ENCODE peak calls at places on chromosome 10, in ten cellular contexts. J is A172; R is kidney epithelial cell; P is cardiac fibroblast; C is activated CD8-positive, alpha-beta memory T cell treated with anti-CD3 and anti-CD28 coated beads for 48 hours; W is mammary epithelial cell; Q is tibial artery; E is EH; A is EL; I is NT2/D1. X is an unnamed sample.

GRCh38 chr10:96960872-96961271 is 128.8 kb downstream of the LCOR start:
- DNase-seq in P (peak; percentile 10), W (no peak), I (no peak), Q (no peak), J (no peak), A (peak; percentile 7), R (no peak), E (peak; percentile 62), C (no peak), X (no peak)

GRCh38 chr10:52650873-52651272 is 121.7 kb downstream of the MBL2 start:
- DNase-seq in C (no peak), A (no peak), P (no peak), R (no peak), Q (no peak), W (no peak), E (no peak), J (no peak), I (no peak), X (no peak)

GRCh38 chr10:24097771-24098207 is 111.1 kb upstream of the KIAA1217 start:
- DNase-seq in P (no peak), I (no peak), J (no peak), A (no peak), R (no peak), E (no peak), C (no peak), Q (no peak), W (no peak), X (no peak)

GRCh38 chr10:66714741-66715140 is 211.1 kb upstream of the LRRTM3 start:
- DNase-seq in E (no peak), C (no peak), J (no peak), W (peak; percentile 53), P (peak; percentile 56), I (no peak), A (peak; percentile 2), R (no peak), Q (no peak), X (no peak)

GRCh38 chr10:80459047-80459865 is 5.1 kb downstream of the TSPAN14 start:
- DNase-seq in Q (peak; percentile 64), C (peak; percentile 67), R (no peak), P (peak; percentile 74), W (peak; percentile 93), E (peak; percentile 95), I (no peak), J (peak; percentile 92), A (peak; percentile 97), X (no peak)

GRCh38 chr10:810351-810846 is 120.9 kb upstream of the DIP2C start:
- DNase-seq in C (no peak), P (peak; percentile 28), I (peak; percentile 23), J (peak; percentile 30), A (no peak), W (no peak), R (no peak), Q (no peak), E (peak; percentile 33), X (peak; percentile 18)

GRCh38 chr10:61139230-61139928 is 195.4 kb upstream of the RHOBTB1 start:
- DNase-seq in R (no peak), I (no peak), E (peak; percentile 6), J (no peak), C (no peak), P (no peak), Q (no peak), A (no peak), W (no peak), X (no peak)

GRCh38 chr10:488081-488932 is 201.2 kb downstream of the DIP2C start:
- DNase-seq in C (no peak), P (no peak), I (no peak), R (no peak), J (no peak), E (no peak), Q (no peak), A (no peak), W (no peak), X (no peak)

GRCh38 chr10:129703287-129704137 is 236.5 kb downstream of the MGMT start:
- DNase-seq in Q (no peak), R (no peak), A (no peak), P (no peak), I (no peak), C (no peak), E (no peak), W (no peak), J (no peak), X (no peak)

GRCh38 chr10:104479906-104480579 is 126.4 kb downstream of the CFAP58 start:
- DNase-seq in E (peak; percentile 55), Q (peak; percentile 45), W (no peak), A (no peak), C (no peak), R (no peak), J (no peak), I (no peak), P (peak; percentile 3), X (no peak)

GRCh38 chr10:14181197-14181936 is 149.4 kb downstream of the FRMD4A start:
- DNase-seq in C (no peak), W (no peak), J (no peak), I (no peak), A (no peak), E (no peak), P (no peak), Q (no peak), R (no peak), X (no peak)

GRCh38 chr10:103193820-103194529 is 903 bp upstream of the NT5C2 start:
- DNase-seq in E (no peak), Q (no peak), C (no peak), I (no peak), P (peak; percentile 40), W (no peak), R (no peak), A (no peak), J (no peak), X (peak; percentile 11)

X was measured in neuronal stem cell.